ENCODE peak calls at places on chromosomes 2 and 18, in seven cellular contexts. A is MV-4-11; W is kidney tubule cell; O is osteocyte; E is SK-N-SH; R is GM06990; K is stimulated activated CD4-positive, alpha-beta T cell treated with anti-CD3 and anti-CD28 coated beads, Interleukin-12 subunit alpha, Interleukin-12 subunit beta, amount 100 ng/mL, for 24 hours. S is an unnamed sample.

GRCh38 chr18:31246460-31246859 is 71.5 kb upstream of the DSG1 start:
- DNase-seq in K (no peak), R (no peak), W (no peak), E (no peak), A (peak), O (no peak), S (no peak)

GRCh38 chr2:37400041-37400440 is 55.6 kb downstream of the QPCT start:
- DNase-seq in E (no peak), R (no peak), K (no peak), W (no peak), O (no peak), A (no peak), S (no peak)

GRCh38 chr2:120343433-120344105 is 2.4 kb upstream of the INHBB start:
- DNase-seq in W (peak), K (peak), O (peak), R (peak), A (peak), E (peak), S (peak)

GRCh38 chr18:11316546-11316945 is 167.2 kb upstream of the PIEZO2 start:
- DNase-seq in K (no peak), R (no peak), E (no peak), O (no peak), A (no peak), W (no peak), S (no peak)

GRCh38 chr2:197710424-197711042 is 5.4 kb downstream of the MARS2 start:
- DNase-seq in W (no peak), R (peak), E (no peak), O (no peak), A (peak), K (no peak), S (no peak)

GRCh38 chr2:231676243-231676642 is 32.1 kb upstream of the PTMA start:
- DNase-seq in O (no peak), A (no peak), K (no peak), R (no peak), E (no peak), W (no peak), S (no peak)

GRCh38 chr2:37558622-37559021 is 112.8 kb downstream of the CDC42EP3 start:
- DNase-seq in O (no peak), K (no peak), E (no peak), A (peak), R (peak), W (no peak), S (no peak)

GRCh38 chr18:69216390-69216789 is 184.3 kb upstream of the DOK6 start:
- DNase-seq in W (no peak), A (no peak), O (no peak), R (no peak), E (no peak), K (no peak), S (no peak)

GRCh38 chr2:241209271-241209670 is 20.8 kb downstream of the ANO7 start:
- DNase-seq in E (no peak), W (no peak), O (no peak), K (no peak), R (no peak), A (no peak), S (no peak)

GRCh38 chr2:17536416-17536815 is 4.1 kb upstream of the VSNL1 start:
- DNase-seq in O (no peak), K (no peak), W (peak), A (no peak), E (no peak), R (no peak), S (no peak)

GRCh38 chr2:37671816-37672103 is 318 bp upstream of the CDC42EP3 start:
- DNase-seq in K (no peak), R (no peak), O (no peak), W (no peak), A (no peak), E (no peak), S (no peak)

GRCh38 chr18:8734496-8734895 is 29.1 kb downstream of the MTCL1 start:
- DNase-seq in E (no peak), R (no peak), W (no peak), K (no peak), O (no peak), A (no peak), S (no peak)

GRCh38 chr2:27021253-27021801 is 11.4 kb upstream of the TMEM214 start:
- DNase-seq in E (no peak), W (peak), A (no peak), O (no peak), K (no peak), R (no peak), S (no peak)

GRCh38 chr18:34809697-34810096 is 99.6 kb downstream of the DTNA start:
- DNase-seq in E (peak), O (no peak), A (peak), W (peak), R (no peak), K (no peak), S (no peak)

GRCh38 chr18:36580266-36580665 is 248.5 kb downstream of the TPGS2 start:
- DNase-seq in A (no peak), W (peak), R (no peak), K (no peak), E (no peak), O (no peak), S (no peak)

GRCh38 chr2:157291018-157291417 is 33.5 kb downstream of the GALNT5 start:
- DNase-seq in K (no peak), E (no peak), W (peak), O (no peak), R (no peak), A (no peak), S (no peak)

GRCh38 chr18:68840554-68841263 is 42.8 kb downstream of the CCDC102B start:
- DNase-seq in R (no peak), K (no peak), W (peak), O (no peak), E (no peak), A (peak), S (no peak)

GRCh38 chr2:74806913-74807312 is 27.0 kb upstream of the HK2 start:
- DNase-seq in W (no peak), R (no peak), A (peak), K (no peak), O (no peak), E (no peak), S (no peak)

GRCh38 chr18:77080283-77080682 is 52.3 kb downstream of the MBP start:
- DNase-seq in W (no peak), A (peak), E (no peak), R (peak), K (no peak), O (no peak), S (peak)

GRCh38 chr18:36296591-36297418 is 708 bp upstream of the FHOD3 start:
- DNase-seq in R (peak), A (no peak), K (no peak), W (peak), O (peak), E (peak), S (no peak)

GRCh38 chr2:127047716-127048617 is 59.0 kb downstream of the BIN1 start:
- DNase-seq in E (peak), R (no peak), W (no peak), O (no peak), K (no peak), A (no peak), S (no peak)

GRCh38 chr2:231297108-231297908 is 98.2 kb upstream of the B3GNT7 start:
- DNase-seq in O (peak), K (no peak), A (peak), W (peak), R (peak), E (peak), S (peak)

GRCh38 chr18:21599585-21600525 is 649 bp downstream of the ESCO1 start:
- DNase-seq in O (peak), A (no peak), E (peak), W (peak), R (peak), K (peak), S (peak)